ENCODE peak calls at places on chromosome 7, in eight cellular contexts. One of them, this sample, is unnamed. For H3K27me3, the result is how much of the 10 kb centered on the place peaks cover.

GRCh38 chr7:45712057-45712689 is 138.0 kb downstream of the ADCY1 start:
- DNase-seq in esophagus squamous epithelium: no peak
- DNase-seq in stomach: no peak
- DNase-seq in left lung: no peak
- DNase-seq in HL-60: no peak
- DNase-seq in GM23338: no peak
- DNase-seq in CD8-positive, alpha-beta memory T cell: no peak
- DNase-seq in cardiac muscle cell: no peak
- DNase-seq in this sample: no peak

GRCh38 chr7:129443612-129444011 is 9.4 kb downstream of the STRIP2 start:
- DNase-seq in CD8-positive, alpha-beta memory T cell: no peak
- DNase-seq in cardiac muscle cell: peak
- DNase-seq in HL-60: no peak
- DNase-seq in stomach: no peak
- DNase-seq in GM23338: no peak
- DNase-seq in left lung: no peak
- DNase-seq in esophagus squamous epithelium: no peak
- DNase-seq in this sample: no peak

GRCh38 chr7:299628-300027 is 9.7 kb downstream of the FOXL3 start:
- DNase-seq in HL-60: no peak
- DNase-seq in cardiac muscle cell: no peak
- DNase-seq in esophagus squamous epithelium: no peak
- DNase-seq in CD8-positive, alpha-beta memory T cell: no peak
- DNase-seq in GM23338: no peak
- DNase-seq in stomach: no peak
- DNase-seq in left lung: no peak
- DNase-seq in this sample: no peak

GRCh38 chr7:128859232-128860157 is 3.2 kb upstream of the ATP6V1F start:
- DNase-seq in GM23338: no peak
- DNase-seq in left lung: no peak
- DNase-seq in HL-60: no peak
- DNase-seq in esophagus squamous epithelium: no peak
- DNase-seq in CD8-positive, alpha-beta memory T cell: no peak
- DNase-seq in cardiac muscle cell: no peak
- DNase-seq in stomach: peak
- DNase-seq in this sample: no peak

GRCh38 chr7:36391436-36392198 is 2.0 kb downstream of the ANLN start:
- DNase-seq in stomach: no peak
- DNase-seq in left lung: no peak
- DNase-seq in CD8-positive, alpha-beta memory T cell: no peak
- DNase-seq in HL-60: peak
- DNase-seq in cardiac muscle cell: no peak
- DNase-seq in GM23338: no peak
- DNase-seq in esophagus squamous epithelium: no peak
- DNase-seq in this sample: no peak

GRCh38 chr7:16984346-16984745 is 102.6 kb upstream of the AGR3 start:
- DNase-seq in CD8-positive, alpha-beta memory T cell: no peak
- DNase-seq in stomach: no peak
- DNase-seq in HL-60: no peak
- DNase-seq in left lung: no peak
- DNase-seq in GM23338: no peak
- DNase-seq in esophagus squamous epithelium: no peak
- DNase-seq in cardiac muscle cell: no peak
- DNase-seq in this sample: no peak

GRCh38 chr7:101232141-101232821 is 5.3 kb downstream of the CLDN15 start:
- DNase-seq in GM23338: peak
- DNase-seq in stomach: peak
- DNase-seq in CD8-positive, alpha-beta memory T cell: no peak
- DNase-seq in cardiac muscle cell: peak
- DNase-seq in left lung: peak
- DNase-seq in HL-60: no peak
- DNase-seq in esophagus squamous epithelium: no peak
- DNase-seq in this sample: no peak

GRCh38 chr7:74269757-74270277 is 15.6 kb upstream of the RFC2 start:
- DNase-seq in stomach: peak
- DNase-seq in GM23338: peak
- DNase-seq in CD8-positive, alpha-beta memory T cell: peak
- DNase-seq in esophagus squamous epithelium: no peak
- DNase-seq in cardiac muscle cell: peak
- DNase-seq in HL-60: peak
- DNase-seq in left lung: peak
- DNase-seq in this sample: peak

GRCh38 chr7:146982482-146982881 is 865.9 kb downstream of the CNTNAP2 start:
- DNase-seq in stomach: no peak
- DNase-seq in HL-60: no peak
- DNase-seq in GM23338: no peak
- DNase-seq in esophagus squamous epithelium: no peak
- DNase-seq in cardiac muscle cell: no peak
- DNase-seq in left lung: no peak
- DNase-seq in CD8-positive, alpha-beta memory T cell: no peak
- DNase-seq in this sample: no peak

GRCh38 chr7:7765422-7765821 is 47.0 kb upstream of the RPA3 start:
- DNase-seq in left lung: no peak
- DNase-seq in esophagus squamous epithelium: no peak
- DNase-seq in GM23338: no peak
- DNase-seq in CD8-positive, alpha-beta memory T cell: no peak
- DNase-seq in stomach: no peak
- DNase-seq in cardiac muscle cell: no peak
- DNase-seq in HL-60: no peak
- DNase-seq in this sample: no peak

GRCh38 chr7:34759477-34760125 is 101.6 kb downstream of the NPSR1 start:
- DNase-seq in GM23338: peak
- DNase-seq in esophagus squamous epithelium: no peak
- DNase-seq in left lung: no peak
- DNase-seq in stomach: no peak
- DNase-seq in CD8-positive, alpha-beta memory T cell: no peak
- DNase-seq in HL-60: no peak
- DNase-seq in cardiac muscle cell: peak
- DNase-seq in this sample: no peak

GRCh38 chr7:88735920-88736319 is 23.6 kb upstream of the ZNF804B start:
- DNase-seq in left lung: no peak
- DNase-seq in HL-60: no peak
- DNase-seq in GM23338: no peak
- DNase-seq in esophagus squamous epithelium: no peak
- DNase-seq in stomach: no peak
- DNase-seq in cardiac muscle cell: no peak
- DNase-seq in CD8-positive, alpha-beta memory T cell: no peak
- DNase-seq in this sample: no peak

GRCh38 chr7:82851126-82851525 is 311.6 kb downstream of the PCLO start:
- DNase-seq in cardiac muscle cell: no peak
- DNase-seq in CD8-positive, alpha-beta memory T cell: no peak
- DNase-seq in esophagus squamous epithelium: no peak
- DNase-seq in left lung: no peak
- DNase-seq in stomach: no peak
- DNase-seq in GM23338: no peak
- DNase-seq in HL-60: no peak
- DNase-seq in this sample: no peak

GRCh38 chr7:4037308-4037707 is 644.8 kb upstream of the FOXK1 start:
- DNase-seq in left lung: no peak
- DNase-seq in esophagus squamous epithelium: no peak
- DNase-seq in cardiac muscle cell: no peak
- DNase-seq in HL-60: no peak
- DNase-seq in stomach: no peak
- DNase-seq in GM23338: no peak
- DNase-seq in CD8-positive, alpha-beta memory T cell: no peak
- DNase-seq in this sample: no peak

GRCh38 chr7:28116034-28116433 is 64.6 kb downstream of the JAZF1 start:
- DNase-seq in HL-60: no peak
- DNase-seq in esophagus squamous epithelium: no peak
- DNase-seq in left lung: no peak
- DNase-seq in stomach: no peak
- DNase-seq in cardiac muscle cell: no peak
- DNase-seq in GM23338: no peak
- DNase-seq in CD8-positive, alpha-beta memory T cell: no peak
- DNase-seq in this sample: no peak

GRCh38 chr7:131223151-131223550 is 104.5 kb upstream of the MKLN1 start:
- DNase-seq in CD8-positive, alpha-beta memory T cell: no peak
- DNase-seq in stomach: no peak
- DNase-seq in esophagus squamous epithelium: no peak
- DNase-seq in cardiac muscle cell: no peak
- DNase-seq in GM23338: no peak
- DNase-seq in HL-60: no peak
- DNase-seq in left lung: no peak
- DNase-seq in this sample: no peak

GRCh38 chr7:7709263-7709662 is 9.1 kb downstream of the RPA3 start:
- DNase-seq in stomach: no peak
- DNase-seq in cardiac muscle cell: peak
- DNase-seq in GM23338: peak
- DNase-seq in HL-60: no peak
- DNase-seq in CD8-positive, alpha-beta memory T cell: no peak
- DNase-seq in left lung: no peak
- DNase-seq in esophagus squamous epithelium: no peak
- DNase-seq in this sample: no peak

GRCh38 chr7:27242580-27243339 is at the start of gene EVX1:
- DNase-seq in HL-60: no peak
- DNase-seq in left lung: no peak
- DNase-seq in cardiac muscle cell: no peak
- DNase-seq in CD8-positive, alpha-beta memory T cell: no peak
- DNase-seq in esophagus squamous epithelium: no peak
- DNase-seq in stomach: no peak
- DNase-seq in GM23338: peak
- DNase-seq in this sample: peak

DNA sequence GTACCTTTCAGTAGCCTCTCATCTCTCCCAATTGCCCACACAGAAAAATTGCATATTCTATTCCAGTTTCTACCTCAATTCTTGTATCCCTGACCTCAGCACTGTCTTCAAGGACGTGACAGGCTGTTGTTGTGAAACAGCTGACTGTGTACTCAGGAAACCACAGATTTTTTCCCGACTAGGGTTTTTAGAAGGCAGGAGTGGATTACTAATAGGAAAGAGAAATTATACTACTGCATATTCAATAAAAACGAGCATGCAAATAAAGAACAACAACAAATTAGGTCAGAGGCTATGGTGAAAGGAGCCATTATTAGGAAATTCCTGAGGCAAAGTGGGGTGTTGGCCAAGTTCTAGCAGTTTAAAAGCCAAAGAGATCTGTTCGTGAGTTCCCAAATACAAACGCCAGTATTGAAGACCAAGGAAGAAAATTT is 93.4 kb downstream of the DOCK4 start:
- DNase-seq in stomach: no peak
- DNase-seq in left lung: no peak
- DNase-seq in esophagus squamous epithelium: no peak
- DNase-seq in CD8-positive, alpha-beta memory T cell: no peak
- DNase-seq in cardiac muscle cell: no peak
- DNase-seq in GM23338: no peak
- DNase-seq in HL-60: peak
- DNase-seq in this sample: no peak
- H3K27ac ChIP-seq in stomach: no peak
- H3K27ac ChIP-seq in left lung: peak
- H3K27ac ChIP-seq in esophagus squamous epithelium: no peak
- H3K27ac ChIP-seq in CD8-positive, alpha-beta memory T cell: no peak
- H3K27ac ChIP-seq in cardiac muscle cell: no peak
- H3K27ac ChIP-seq in GM23338: no peak
- H3K27ac ChIP-seq in HL-60: no peak
- H3K27ac ChIP-seq in this sample: no peak

GRCh38 chr7:1672851-1673486 is 2.9 kb downstream of the ELFN1 start:
- DNase-seq in GM23338: no peak
- DNase-seq in left lung: peak
- DNase-seq in stomach: no peak
- DNase-seq in HL-60: no peak
- DNase-seq in CD8-positive, alpha-beta memory T cell: no peak
- DNase-seq in esophagus squamous epithelium: no peak
- DNase-seq in cardiac muscle cell: no peak
- DNase-seq in this sample: no peak
- H3K27me3 ChIP-seq in GM23338: under half
- H3K27me3 ChIP-seq in left lung: half or more
- H3K27me3 ChIP-seq in stomach: half or more
- H3K27me3 ChIP-seq in HL-60: under half
- H3K27me3 ChIP-seq in CD8-positive, alpha-beta memory T cell: under half
- H3K27me3 ChIP-seq in esophagus squamous epithelium: under half
- H3K27me3 ChIP-seq in cardiac muscle cell: under half
- H3K27me3 ChIP-seq in this sample: under half

DNA sequence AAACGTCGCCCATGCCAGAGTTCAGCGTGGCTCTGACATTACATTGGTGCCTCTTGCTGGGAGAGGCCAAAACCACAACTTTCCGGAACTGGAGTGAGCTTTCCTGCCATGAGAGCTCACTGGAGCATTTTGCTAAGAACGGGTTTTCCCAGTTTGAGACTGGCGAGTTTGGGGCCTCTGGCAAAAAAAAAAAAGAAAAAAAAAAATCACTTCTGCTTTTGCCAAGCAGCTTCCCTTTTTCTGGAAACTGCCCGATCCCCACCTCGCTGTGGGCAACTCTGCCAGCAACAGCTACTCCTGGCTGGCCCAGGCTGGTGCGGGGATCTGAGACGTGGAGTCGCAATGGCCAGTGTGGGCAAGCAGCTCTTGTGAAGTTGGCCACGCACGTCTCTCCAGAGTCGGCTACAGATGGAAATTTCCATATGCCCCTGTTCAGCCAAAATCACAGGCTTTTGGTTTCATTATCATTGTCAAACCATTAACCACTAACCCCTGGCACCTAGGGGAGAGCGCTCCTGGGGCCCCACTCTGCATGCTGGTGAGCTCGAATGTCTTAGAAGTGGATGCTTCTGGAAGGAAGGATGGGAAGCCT is 25.7 kb downstream of the PRKAG2 start:
- DNase-seq in esophagus squamous epithelium: no peak
- DNase-seq in left lung: peak
- DNase-seq in HL-60: peak
- DNase-seq in GM23338: no peak
- DNase-seq in cardiac muscle cell: no peak
- DNase-seq in stomach: peak
- DNase-seq in CD8-positive, alpha-beta memory T cell: no peak
- DNase-seq in this sample: no peak
- H3K4me3 ChIP-seq in esophagus squamous epithelium: peak
- H3K4me3 ChIP-seq in left lung: peak
- H3K4me3 ChIP-seq in HL-60: peak
- H3K4me3 ChIP-seq in GM23338: no peak
- H3K4me3 ChIP-seq in cardiac muscle cell: no peak
- H3K4me3 ChIP-seq in stomach: peak
- H3K4me3 ChIP-seq in CD8-positive, alpha-beta memory T cell: no peak
- H3K4me3 ChIP-seq in this sample: peak

GRCh38 chr7:24910551-24911212 is 69.3 kb downstream of the OSBPL3 start:
- DNase-seq in GM23338: no peak
- DNase-seq in esophagus squamous epithelium: no peak
- DNase-seq in stomach: no peak
- DNase-seq in CD8-positive, alpha-beta memory T cell: no peak
- DNase-seq in cardiac muscle cell: no peak
- DNase-seq in left lung: no peak
- DNase-seq in HL-60: no peak
- DNase-seq in this sample: no peak

GRCh38 chr7:24908166-24908565 is 71.8 kb downstream of the OSBPL3 start:
- DNase-seq in GM23338: no peak
- DNase-seq in esophagus squamous epithelium: no peak
- DNase-seq in left lung: no peak
- DNase-seq in CD8-positive, alpha-beta memory T cell: no peak
- DNase-seq in stomach: no peak
- DNase-seq in HL-60: no peak
- DNase-seq in cardiac muscle cell: no peak
- DNase-seq in this sample: no peak

GRCh38 chr7:24908757-24909156 is 71.2 kb downstream of the OSBPL3 start:
- DNase-seq in GM23338: no peak
- DNase-seq in cardiac muscle cell: no peak
- DNase-seq in esophagus squamous epithelium: no peak
- DNase-seq in HL-60: no peak
- DNase-seq in stomach: no peak
- DNase-seq in CD8-positive, alpha-beta memory T cell: no peak
- DNase-seq in left lung: no peak
- DNase-seq in this sample: no peak

GRCh38 chr7:24905996-24906770 is 73.8 kb downstream of the OSBPL3 start:
- DNase-seq in left lung: no peak
- DNase-seq in GM23338: no peak
- DNase-seq in esophagus squamous epithelium: no peak
- DNase-seq in cardiac muscle cell: no peak
- DNase-seq in HL-60: no peak
- DNase-seq in CD8-positive, alpha-beta memory T cell: no peak
- DNase-seq in stomach: no peak
- DNase-seq in this sample: no peak

GRCh38 chr7:24907311-24907886 is 72.6 kb downstream of the OSBPL3 start:
- DNase-seq in stomach: no peak
- DNase-seq in CD8-positive, alpha-beta memory T cell: no peak
- DNase-seq in GM23338: no peak
- DNase-seq in cardiac muscle cell: no peak
- DNase-seq in HL-60: no peak
- DNase-seq in left lung: no peak
- DNase-seq in esophagus squamous epithelium: no peak
- DNase-seq in this sample: no peak
- H3K27ac ChIP-seq in stomach: peak
- H3K27ac ChIP-seq in CD8-positive, alpha-beta memory T cell: no peak
- H3K27ac ChIP-seq in GM23338: no peak
- H3K27ac ChIP-seq in cardiac muscle cell: no peak
- H3K27ac ChIP-seq in HL-60: no peak
- H3K27ac ChIP-seq in left lung: no peak
- H3K27ac ChIP-seq in esophagus squamous epithelium: no peak
- H3K27ac ChIP-seq in this sample: no peak